ENCODE peak calls at places on chromosomes 16 and 17, in nine cellular contexts. U is pancreas, W is AG09309, L is AG04450, Q is brain microvascular endothelial cell, H is foreskin fibroblast, D is GM10248, T is cardiac fibroblast, S is lower lobe of right lung. V is an unnamed sample.

GRCh38 chr17:27345141-27345904 is 51.4 kb downstream of the WSB1 start:
- DNase-seq in S (no peak), L (no peak), W (no peak), D (no peak), H (no peak), U (peak; percentile 50), T (no peak), Q (no peak), V (no peak)

GRCh38 chr16:13291934-13292333 is 390.5 kb downstream of the SHISA9 start:
- DNase-seq in D (no peak), Q (no peak), U (no peak), L (no peak), H (peak; percentile 12), T (no peak), S (no peak), W (no peak), V (no peak)

GRCh38 chr17:74543891-74544760 is 1.8 kb downstream of the CD300C start:
- DNase-seq in L (no peak), U (no peak), T (no peak), Q (no peak), H (no peak), S (peak; percentile 20), W (no peak), D (no peak), V (no peak)

GRCh38 chr16:64730261-64730660 is 391.6 kb downstream of the CDH11 start:
- DNase-seq in D (no peak), L (no peak), H (peak; percentile 21), S (no peak), Q (no peak), U (no peak), W (no peak), T (peak; percentile 15), V (no peak)

GRCh38 chr16:77898671-77899211 is 110.4 kb downstream of the VAT1L start:
- DNase-seq in H (peak; percentile 47), T (no peak), Q (no peak), L (peak; percentile 81), U (no peak), S (no peak), D (no peak), W (peak; percentile 61), V (no peak)

GRCh38 chr16:1003551-1004347 is 22.2 kb downstream of the SOX8 start:
- DNase-seq in T (no peak), W (no peak), U (no peak), H (no peak), Q (peak; percentile 22), D (no peak), L (no peak), S (no peak), V (no peak)

GRCh38 chr17:78538033-78538776 is 39.0 kb downstream of the DNAH17 start:
- DNase-seq in T (peak; percentile 65), W (no peak), S (no peak), D (peak; percentile 52), H (no peak), Q (no peak), U (no peak), L (no peak), V (no peak)

GRCh38 chr17:3826191-3826590 is 19.9 kb downstream of the NCBP3 start:
- DNase-seq in L (no peak), W (no peak), U (no peak), T (no peak), H (peak; percentile 18), S (no peak), Q (no peak), D (no peak), V (no peak)

GRCh38 chr17:927611-928461 is 51.7 kb downstream of the NXN start:
- DNase-seq in W (peak; percentile 99), H (peak; percentile 96), Q (peak; percentile 65), T (peak; percentile 69), D (no peak), U (no peak), L (peak; percentile 94), S (no peak), V (peak; percentile 92)

GRCh38 chr16:27284865-27285675 is 16.5 kb upstream of the NSMCE1 start:
- DNase-seq in W (no peak), D (peak; percentile 31), H (no peak), T (no peak), Q (no peak), U (no peak), S (no peak), L (no peak), V (no peak)

GRCh38 chr16:27286446-27286845 is 17.9 kb upstream of the NSMCE1 start:
- DNase-seq in T (peak; percentile 97), D (no peak), H (peak; percentile 96), S (no peak), W (peak; percentile 85), Q (peak; percentile 93), U (no peak), L (peak; percentile 85), V (peak; percentile 92)

GRCh38 chr16:27285676-27286196 is 17.2 kb upstream of the NSMCE1 start:
- DNase-seq in T (no peak), D (no peak), Q (no peak), S (no peak), H (no peak), W (no peak), L (no peak), U (no peak), V (no peak)

GRCh38 chr16:27275394-27275793 is 6.8 kb upstream of the NSMCE1 start:
- DNase-seq in D (no peak), Q (no peak), H (no peak), L (no peak), U (no peak), S (no peak), T (no peak), W (no peak), V (no peak)

GRCh38 chr16:27281285-27281684 is 12.7 kb upstream of the NSMCE1 start:
- DNase-seq in D (no peak), W (no peak), U (no peak), Q (no peak), H (no peak), S (no peak), L (no peak), T (no peak), V (no peak)
- TF ChIP-seq CTCF in D (no peak), W (no peak), U (no peak), Q (no peak), H (no peak), S (no peak), L (no peak), T (no peak), V (no peak)

DNA sequence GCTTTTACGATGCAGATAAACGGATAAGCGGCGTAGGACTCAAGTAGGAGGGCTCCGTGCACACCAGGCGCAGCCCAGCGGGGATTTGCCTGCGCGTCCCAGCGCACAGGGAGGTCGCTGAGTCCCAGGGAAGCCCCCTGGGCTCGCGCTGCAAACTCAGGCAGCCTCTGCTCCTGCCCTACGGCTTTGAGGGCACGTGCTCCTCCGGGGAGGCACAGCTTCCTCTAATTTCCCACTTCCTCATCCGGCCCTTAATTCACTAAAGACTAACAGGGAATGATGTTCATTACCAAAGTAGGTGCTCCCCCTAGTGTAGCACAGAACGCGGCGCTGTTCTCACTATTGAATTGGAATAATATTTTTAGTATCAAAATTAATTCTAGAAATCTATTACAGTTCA is 825.4 kb downstream of the KCNJ18 start:
- DNase-seq in T (no peak), Q (no peak), W (no peak), U (no peak), H (no peak), D (no peak), S (no peak), L (no peak), V (no peak)
- TF ChIP-seq CTCF in T (no peak), Q (no peak), W (no peak), U (no peak), H (no peak), D (no peak), S (no peak), L (no peak), V (no peak)

GRCh38 chr17:80949451-80950421 is 41.9 kb upstream of the CHMP6 start:
- DNase-seq in U (no peak), H (no peak), S (peak; percentile 38), T (no peak), D (no peak), Q (no peak), W (no peak), L (no peak), V (no peak)

GRCh38 chr17:80948091-80948960 is 43.3 kb upstream of the CHMP6 start:
- DNase-seq in W (no peak), L (no peak), Q (no peak), H (no peak), T (no peak), U (no peak), S (peak; percentile 47), D (no peak), V (no peak)

GRCh38 chr17:80947200-80947940 is 44.3 kb upstream of the CHMP6 start:
- DNase-seq in L (no peak), Q (no peak), T (no peak), S (peak; percentile 33), W (no peak), U (no peak), D (no peak), H (no peak), V (no peak)

GRCh38 chr17:80950466-80951120 is 41.0 kb upstream of the CHMP6 start:
- DNase-seq in Q (no peak), T (no peak), U (no peak), D (no peak), L (no peak), H (no peak), W (no peak), S (peak; percentile 30), V (no peak)

DNA sequence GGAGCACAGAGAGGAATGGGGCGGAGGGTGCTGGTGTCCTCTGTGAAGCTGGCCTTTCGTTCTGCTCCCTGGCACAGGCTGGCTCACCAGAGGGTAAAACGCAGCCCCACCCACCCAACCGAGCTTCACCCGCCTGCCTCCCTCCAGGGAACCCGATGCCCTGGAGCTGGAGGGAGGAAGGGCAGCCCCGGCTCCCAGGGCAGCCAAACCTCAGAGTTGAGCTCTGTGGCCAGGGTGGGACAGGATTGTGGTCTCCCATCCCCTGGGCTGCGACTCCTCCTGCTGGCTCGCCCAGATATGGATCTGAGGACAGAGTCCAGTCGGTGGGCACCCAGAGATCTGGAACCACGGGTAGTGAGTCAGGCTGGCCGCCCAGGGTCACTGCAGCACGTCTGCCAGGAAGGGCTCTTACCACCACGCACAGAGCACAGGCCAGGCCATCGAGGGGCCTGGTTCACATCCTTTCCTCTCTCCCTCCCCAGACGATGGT is 42.6 kb upstream of the CHMP6 start:
- DNase-seq in Q (no peak), U (no peak), W (no peak), S (peak; percentile 45), L (no peak), H (no peak), T (no peak), D (no peak), V (no peak)
- TF ChIP-seq CTCF in Q (peak; percentile 25), U (no peak), W (no peak), S (no peak), L (no peak), H (no peak), T (no peak), D (no peak), V (no peak)

DNA sequence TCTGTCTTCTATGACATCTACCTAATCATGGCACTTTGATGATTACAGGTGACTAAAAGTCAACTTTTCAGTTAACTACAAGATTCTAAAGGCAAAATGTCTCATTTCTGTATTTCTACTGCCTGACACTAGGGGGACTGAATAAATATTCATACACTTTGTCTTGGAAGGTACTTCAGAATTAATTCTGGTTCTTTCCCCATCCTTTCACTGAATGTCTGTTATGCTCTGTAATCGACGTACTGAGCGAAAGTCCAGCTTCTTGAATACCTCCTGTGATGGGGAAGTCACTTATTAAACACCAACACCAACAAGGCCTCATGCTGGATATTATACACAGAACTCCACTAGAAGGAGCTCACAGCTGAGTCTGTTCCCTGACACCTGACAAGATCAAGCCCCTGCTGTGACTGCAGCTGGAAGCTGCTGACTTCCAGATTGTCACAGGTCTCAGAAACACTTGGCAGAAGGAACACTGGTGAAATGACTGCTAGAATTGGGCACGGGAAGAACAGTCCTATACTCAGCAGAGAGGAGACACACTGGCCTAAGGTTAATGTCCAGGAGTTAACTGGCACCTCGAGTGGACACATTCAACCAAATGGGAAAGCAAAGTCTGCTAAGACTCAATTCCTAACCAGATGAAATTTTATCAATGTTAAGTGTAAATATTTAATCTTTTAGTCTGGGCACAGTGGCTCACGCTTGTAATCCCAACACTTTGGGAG is 31.9 kb downstream of the CMC2 start:
- DNase-seq in L (no peak), D (no peak), T (peak; percentile 21), W (no peak), U (no peak), S (no peak), H (no peak), Q (no peak), V (peak; percentile 10)
- TF ChIP-seq CTCF in L (peak; percentile 54), D (peak; percentile 39), T (peak; percentile 37), W (no peak), U (no peak), S (peak; percentile 10), H (peak; percentile 16), Q (peak; percentile 42), V (peak; percentile 18)

V was measured in RWPE1.